ENCODE peak calls at places on chromosomes 3 and 15, in eight cellular contexts. T is A549, F is body of pancreas, Z is heart left ventricle, H is cardiac fibroblast, L is brain microvascular endothelial cell, D is upper lobe of right lung, S is GM12865. E is an unnamed sample.

GRCh38 chr3:25573386-25574171 is 91.1 kb downstream of the TOP2B start:
- DNase-seq in L (peak), Z (no peak), H (peak), T (no peak), S (no peak), D (no peak), F (no peak), E (peak)

GRCh38 chr3:8760506-8760905 is 8.9 kb downstream of the OXTR start:
- DNase-seq in H (no peak), T (no peak), D (no peak), Z (no peak), F (no peak), S (no peak), L (no peak), E (no peak)

GRCh38 chr3:125055913-125056705 is at the start of gene HEG1:
- DNase-seq in S (peak), Z (peak), L (peak), D (peak), F (peak), T (peak), H (peak), E (peak)

GRCh38 chr15:68795298-68795848 is 25.3 kb downstream of the ANP32A start:
- DNase-seq in S (peak), T (no peak), L (peak), Z (peak), F (peak), H (peak), D (peak), E (peak)

GRCh38 chr15:92159906-92160841 is 233.5 kb upstream of the ST8SIA2 start:
- DNase-seq in Z (no peak), H (no peak), F (no peak), D (no peak), L (no peak), S (no peak), T (no peak), E (peak)

GRCh38 chr15:35757323-35757722 is 211.4 kb upstream of the DPH6 start:
- DNase-seq in F (no peak), Z (no peak), H (no peak), T (no peak), D (no peak), L (no peak), S (no peak), E (no peak)

GRCh38 chr3:177195242-177195940 is 1.9 kb downstream of the TBL1XR1 start:
- DNase-seq in H (peak), L (no peak), Z (peak), T (peak), F (peak), D (no peak), S (peak), E (peak)

GRCh38 chr3:181969925-181970324 is 258.2 kb downstream of the SOX2 start:
- DNase-seq in F (no peak), H (no peak), S (no peak), L (no peak), D (no peak), T (no peak), Z (no peak), E (no peak)

GRCh38 chr3:77707271-77707670 is 667.4 kb downstream of the ROBO2 start:
- DNase-seq in L (no peak), H (peak), Z (no peak), S (no peak), T (no peak), F (no peak), D (no peak), E (no peak)

GRCh38 chr3:178538065-178538464 is 1.8 kb downstream of the KCNMB2 start:
- DNase-seq in S (peak), D (no peak), T (no peak), L (no peak), H (no peak), Z (no peak), F (no peak), E (no peak)

GRCh38 chr3:178540184-178540583 is 3.9 kb downstream of the KCNMB2 start:
- DNase-seq in L (no peak), H (no peak), D (no peak), S (no peak), F (no peak), Z (no peak), T (no peak), E (no peak)

GRCh38 chr3:178537123-178537754 is 1.0 kb downstream of the KCNMB2 start:
- DNase-seq in T (no peak), D (no peak), L (no peak), S (peak), Z (no peak), H (no peak), F (no peak), E (no peak)

GRCh38 chr3:178532414-178532813 is 3.8 kb upstream of the KCNMB2 start:
- DNase-seq in D (no peak), H (peak), L (no peak), T (no peak), F (no peak), Z (no peak), S (peak), E (no peak)

DNA sequence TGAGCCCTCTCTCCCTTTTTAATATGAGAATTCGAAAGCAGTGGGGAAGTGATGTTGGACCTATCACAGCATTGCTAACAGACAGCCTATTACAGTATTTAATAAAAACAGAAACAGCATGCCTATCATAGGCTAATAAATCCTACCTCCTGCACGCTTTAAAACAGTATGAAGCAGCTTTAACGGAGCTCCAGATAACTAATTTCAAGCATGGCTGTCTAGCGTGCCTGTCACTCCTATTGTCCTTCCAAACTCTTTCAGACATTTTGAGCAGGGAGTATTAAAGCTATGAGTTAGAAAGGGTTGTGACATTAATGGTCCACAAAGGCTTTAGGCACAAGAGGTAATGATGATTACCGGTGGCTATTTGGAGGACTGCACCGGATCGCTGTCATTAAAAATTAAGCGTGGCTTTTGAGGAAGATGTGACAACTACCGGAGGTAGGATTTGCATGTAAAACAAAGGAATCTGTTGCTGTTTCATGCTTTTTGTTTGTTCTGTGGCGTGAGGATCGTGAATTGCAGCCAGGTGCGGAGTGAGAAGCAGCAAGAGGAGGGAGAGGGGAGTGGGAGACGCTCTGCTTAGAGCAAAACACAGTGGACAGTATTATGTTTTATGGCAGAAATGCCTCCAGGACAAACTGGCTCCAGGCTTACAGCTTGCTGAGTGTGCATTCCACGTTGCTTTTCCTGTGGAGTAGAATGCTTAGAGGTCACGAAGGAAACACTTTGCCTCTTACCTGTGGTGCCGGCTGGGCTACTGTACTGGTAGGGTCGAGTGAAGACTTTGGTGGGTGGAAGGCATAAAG is at the start of gene KCNMB2:
- DNase-seq in Z (no peak), T (no peak), L (peak), D (no peak), S (peak), F (no peak), H (no peak), E (no peak)
- H3K4me3 ChIP-seq in Z (peak), T (no peak), L (peak), D (peak), S (peak), F (no peak), H (no peak), E (peak)

DNA sequence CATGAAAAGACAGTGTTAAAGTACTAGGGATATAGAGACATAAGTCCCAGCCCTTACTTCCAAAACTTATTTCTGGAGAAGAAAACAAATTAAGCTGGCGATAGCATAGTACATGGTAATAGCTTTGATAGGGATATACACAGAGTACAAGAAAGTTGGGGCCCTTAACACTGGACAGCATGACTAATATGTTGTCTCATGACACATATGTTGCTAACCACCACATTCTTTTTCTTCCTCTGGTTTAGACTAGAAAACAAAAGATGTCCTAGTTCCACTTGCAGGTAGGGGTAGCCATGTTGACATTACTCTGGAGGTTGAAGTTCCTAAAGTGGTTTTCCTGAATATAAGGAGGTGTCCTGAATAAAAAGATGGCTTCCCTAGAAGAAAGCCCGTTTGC is 75.3 kb downstream of the RFX7 start:
- DNase-seq in H (peak), Z (no peak), F (no peak), S (no peak), L (peak), D (no peak), T (no peak), E (peak)
- TF ChIP-seq CTCF in H (no peak), Z (no peak), F (no peak), S (no peak), L (no peak), D (no peak), T (no peak), E (no peak)

DNA sequence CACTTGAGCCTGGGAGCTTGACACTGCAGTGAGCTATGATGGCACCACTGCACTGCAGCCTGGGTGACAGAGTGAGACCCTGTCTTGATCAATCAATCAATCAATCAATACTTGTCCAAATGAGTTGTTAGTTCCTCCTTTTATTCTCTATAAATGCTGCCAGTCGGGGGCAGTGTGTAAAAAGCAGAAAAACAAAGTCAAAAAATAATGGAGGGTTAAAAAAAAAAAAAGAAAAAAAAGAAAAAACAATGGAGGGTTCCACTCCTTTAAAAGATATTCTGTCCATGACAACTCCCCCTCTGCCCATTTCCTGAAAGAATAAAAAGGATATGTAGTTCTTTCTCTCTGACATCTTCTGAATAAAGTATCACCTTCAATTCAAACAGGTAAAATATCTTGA is 1068.6 kb downstream of the FHIT start:
- DNase-seq in Z (no peak), L (no peak), S (no peak), D (no peak), H (no peak), F (no peak), T (no peak), E (no peak)
- H3K4me3 ChIP-seq in Z (no peak), L (no peak), S (no peak), D (no peak), H (no peak), F (no peak), T (no peak), E (no peak)

DNA sequence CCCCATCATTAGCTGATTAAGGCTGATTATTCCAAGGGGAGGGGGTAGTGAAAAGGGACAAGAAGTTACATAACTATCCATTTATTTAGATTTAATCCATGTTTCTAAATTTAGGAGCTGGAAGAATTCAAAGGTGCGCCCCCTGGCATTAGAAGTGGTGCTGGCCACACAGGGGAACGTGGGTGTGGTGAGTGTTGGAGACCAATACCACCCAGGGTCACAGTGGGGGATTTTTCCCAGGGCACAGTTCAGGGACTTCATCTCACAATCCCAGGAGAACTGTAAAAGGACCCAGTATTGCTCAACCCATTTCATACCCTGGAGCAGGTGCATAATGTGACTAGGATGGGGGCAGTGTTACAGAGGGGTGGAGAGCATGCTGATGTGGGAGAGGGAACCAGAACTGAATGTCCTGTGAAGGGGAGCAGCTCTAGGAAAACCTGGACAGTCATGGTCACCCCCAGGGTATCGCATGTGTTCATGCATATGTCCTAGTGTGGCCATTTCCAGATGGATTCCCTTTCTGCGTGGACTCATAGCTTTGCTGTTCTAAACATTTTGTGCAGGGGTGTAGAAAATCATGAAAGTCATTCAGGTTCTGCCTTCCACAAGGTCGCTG is 110.3 kb downstream of the LSM3 start:
- DNase-seq in H (no peak), T (no peak), Z (no peak), D (no peak), F (no peak), S (no peak), L (no peak), E (no peak)
- TF ChIP-seq CTCF in H (no peak), T (no peak), Z (no peak), D (no peak), F (no peak), S (no peak), L (no peak), E (no peak)

DNA sequence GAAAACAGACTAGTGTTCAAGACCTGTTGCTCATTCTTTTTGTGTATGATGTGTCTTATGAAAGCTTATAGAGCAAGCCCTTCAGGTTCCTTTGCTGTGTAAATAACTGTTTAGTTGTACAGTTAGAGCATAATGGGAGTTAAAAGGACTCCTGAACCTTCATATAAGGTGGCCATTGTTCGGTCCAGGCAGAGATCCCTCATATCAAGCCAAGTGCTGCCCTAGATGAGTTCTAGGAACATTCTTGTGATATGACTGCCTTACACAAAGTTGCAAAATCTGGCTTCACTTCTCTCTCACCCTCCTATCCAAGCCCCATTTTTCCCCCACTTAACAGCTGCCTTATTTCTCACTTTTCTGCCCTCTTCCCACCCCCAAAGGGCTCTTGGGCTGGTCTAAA is 26.9 kb downstream of the GYG1 start:
- DNase-seq in D (no peak), Z (no peak), H (peak), S (no peak), L (peak), T (no peak), F (no peak), E (peak)
- H3K4me3 ChIP-seq in D (no peak), Z (no peak), H (no peak), S (no peak), L (no peak), T (no peak), F (no peak), E (no peak)

DNA sequence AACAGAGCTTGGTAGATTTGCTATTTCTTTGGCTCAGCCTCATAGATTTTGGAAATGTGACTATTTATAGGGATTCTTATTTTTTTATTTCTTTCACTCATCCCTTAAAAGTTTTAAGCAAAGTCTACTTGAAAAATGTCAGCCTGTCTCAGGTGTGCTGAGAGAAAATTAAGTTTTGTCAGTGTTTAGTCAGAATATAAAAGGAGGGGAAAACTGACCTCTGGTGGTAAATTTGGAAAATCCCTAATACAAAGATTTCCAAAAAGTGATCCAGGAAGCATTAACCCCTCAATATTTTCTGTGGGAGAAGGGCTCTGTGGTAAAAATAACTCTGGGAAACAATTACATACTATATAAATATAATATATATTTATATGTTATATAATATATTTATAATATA is 41.0 kb upstream of the FRMD4B start:
- DNase-seq in D (no peak), Z (no peak), L (no peak), T (no peak), H (no peak), F (no peak), S (no peak), E (no peak)
- TF ChIP-seq CTCF in D (no peak), Z (peak), L (no peak), T (peak), H (no peak), F (peak), S (no peak), E (peak)

GRCh38 chr3:126287536-126288181 is 69.5 kb downstream of the KLF15 start:
- DNase-seq in L (peak), H (peak), D (peak), F (peak), Z (peak), T (no peak), S (no peak), E (peak)
- H3K4me3 ChIP-seq in L (peak), H (peak), D (peak), F (no peak), Z (peak), T (no peak), S (no peak), E (peak)

E was measured in AG10803.